ENCODE peak calls at places on chromosomes 3 and 15, in ten cellular contexts. L is WERI-Rb-1, W is GM06990, A is GM13976, D is foreskin keratinocyte, G is AG09309, M is right lobe of liver, V is left lung, P is coronary artery, Q is mucosa of descending colon. Y is an unnamed sample.

GRCh38 chr15:77857419-77857818 is 220.1 kb downstream of the TBC1D2B start:
- DNase-seq in A (no peak), L (no peak), Q (no peak), G (no peak), D (no peak), W (no peak), V (peak), P (no peak), M (no peak), Y (no peak)

GRCh38 chr3:120349819-120350125 is 618 bp upstream of the LRRC58 start:
- DNase-seq in G (no peak), A (no peak), L (no peak), P (no peak), Q (no peak), D (no peak), W (no peak), M (no peak), V (no peak), Y (no peak)

GRCh38 chr3:122681294-122682015 is 816 bp downstream of the PARP14 start:
- DNase-seq in L (no peak), P (no peak), D (no peak), Q (peak), A (peak), W (peak), G (no peak), M (no peak), V (no peak), Y (no peak)

GRCh38 chr3:190701096-190701532 is 161.4 kb downstream of the GMNC start:
- DNase-seq in M (peak), A (no peak), L (peak), Q (peak), V (no peak), P (no peak), D (peak), G (no peak), W (no peak), Y (peak)

GRCh38 chr3:120469440-120470415 is 18.9 kb upstream of the FSTL1 start:
- DNase-seq in Q (no peak), L (no peak), P (no peak), G (no peak), A (no peak), W (no peak), D (peak), M (no peak), V (no peak), Y (no peak)

GRCh38 chr15:45268135-45268534 is 16.1 kb downstream of the SLC28A2 start:
- DNase-seq in L (peak), V (no peak), M (peak), D (peak), W (no peak), P (no peak), Q (peak), A (no peak), G (no peak), Y (no peak)

GRCh38 chr3:80232760-80233159 is 465.0 kb upstream of the ROBO1 start:
- DNase-seq in V (no peak), A (no peak), L (no peak), D (peak), G (no peak), P (no peak), Q (no peak), W (no peak), M (no peak), Y (no peak)

GRCh38 chr3:4478226-4478625 is 11.2 kb upstream of the SUMF1 start:
- DNase-seq in Q (no peak), V (no peak), D (no peak), G (no peak), P (no peak), A (no peak), M (no peak), W (no peak), L (no peak), Y (no peak)

GRCh38 chr15:69906256-69907185 is 191.2 kb downstream of the TLE3 start:
- DNase-seq in Q (no peak), W (no peak), L (no peak), V (no peak), G (no peak), P (no peak), M (no peak), A (no peak), D (no peak), Y (no peak)

GRCh38 chr3:193702967-193703366 is 110.0 kb downstream of the OPA1 start:
- DNase-seq in P (no peak), M (no peak), L (no peak), V (no peak), G (peak), A (no peak), D (no peak), W (no peak), Q (no peak), Y (no peak)

GRCh38 chr3:141710888-141711616 is 27.0 kb upstream of the RNF7 start:
- DNase-seq in L (no peak), M (no peak), Q (no peak), A (no peak), V (no peak), P (no peak), G (peak), D (peak), W (no peak), Y (no peak)

GRCh38 chr3:5270656-5271055 is 83.1 kb downstream of the EDEM1 start:
- DNase-seq in V (no peak), M (no peak), W (no peak), A (no peak), P (no peak), G (no peak), Q (no peak), D (no peak), L (no peak), Y (no peak)

GRCh38 chr3:11521167-11521566 is 122.5 kb downstream of the VGLL4 start:
- DNase-seq in W (no peak), G (no peak), Q (no peak), L (no peak), D (no peak), V (no peak), P (no peak), M (no peak), A (no peak), Y (no peak)

GRCh38 chr3:154795582-154795981 is 284.5 kb upstream of the MME start:
- DNase-seq in G (peak), W (no peak), A (no peak), D (peak), Q (no peak), L (no peak), V (no peak), P (no peak), M (no peak), Y (no peak)

GRCh38 chr3:156604642-156605144 is 49.8 kb upstream of the SSR3 start:
- DNase-seq in Q (no peak), W (no peak), M (no peak), G (no peak), A (no peak), D (no peak), V (no peak), P (no peak), L (no peak), Y (no peak)

GRCh38 chr3:43013743-43014155 is 34.6 kb downstream of the GASK1A start:
- DNase-seq in G (no peak), P (no peak), M (no peak), V (no peak), L (no peak), D (no peak), Q (no peak), W (no peak), A (no peak), Y (no peak)

GRCh38 chr3:169241575-169241927 is 422.0 kb downstream of the MECOM start:
- DNase-seq in P (no peak), W (no peak), M (no peak), G (no peak), A (no peak), Q (no peak), V (no peak), L (no peak), D (peak), Y (no peak)

GRCh38 chr15:54810496-54810895 is 386.2 kb downstream of the RSL24D1 start:
- DNase-seq in W (no peak), L (no peak), A (no peak), P (no peak), Q (no peak), G (no peak), V (no peak), M (no peak), D (no peak), Y (no peak)

GRCh38 chr3:132135628-132136333 is 101.0 kb upstream of the CPNE4 start:
- DNase-seq in M (no peak), A (no peak), D (peak), Q (no peak), G (peak), P (no peak), W (no peak), V (no peak), L (no peak), Y (no peak)

GRCh38 chr3:27939510-27939909 is 217.4 kb upstream of the EOMES start:
- DNase-seq in A (no peak), V (no peak), W (no peak), Q (no peak), L (no peak), P (no peak), D (peak), G (no peak), M (no peak), Y (no peak)

GRCh38 chr3:27945229-27945628 is 223.1 kb upstream of the EOMES start:
- DNase-seq in P (no peak), Q (no peak), D (no peak), A (no peak), V (no peak), L (no peak), W (no peak), M (no peak), G (no peak), Y (no peak)

GRCh38 chr3:27939940-27940339 is 217.8 kb upstream of the EOMES start:
- DNase-seq in G (no peak), M (no peak), A (no peak), W (no peak), L (no peak), P (no peak), V (no peak), Q (no peak), D (peak), Y (no peak)

DNA sequence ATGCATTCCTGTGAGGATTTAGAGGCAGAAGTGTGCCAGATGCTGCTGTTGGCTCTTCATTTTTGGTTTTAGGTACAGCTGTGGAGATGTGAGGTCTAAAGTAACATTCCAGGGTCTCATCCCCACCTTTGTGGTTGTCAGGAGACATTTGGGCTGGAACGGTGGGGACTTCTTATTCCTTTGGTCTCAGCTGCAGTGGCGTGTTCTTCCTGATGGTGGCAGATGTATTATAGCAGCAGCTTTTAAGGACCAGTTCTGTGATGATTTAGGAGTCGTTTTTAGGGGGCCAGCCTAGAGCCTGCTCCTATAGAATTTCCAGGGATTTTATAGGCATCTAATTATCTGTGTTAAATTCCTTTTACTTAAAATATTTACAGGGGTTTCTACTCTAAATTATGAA is 221.0 kb upstream of the EOMES start:
- DNase-seq in Q (no peak), V (no peak), W (no peak), D (no peak), L (peak), M (no peak), A (no peak), P (no peak), G (no peak), Y (no peak)
- TF ChIP-seq CTCF in Q (no peak), V (peak), W (peak), D (peak), L (peak), M (peak), A (no peak), P (no peak), G (peak), Y (no peak)

DNA sequence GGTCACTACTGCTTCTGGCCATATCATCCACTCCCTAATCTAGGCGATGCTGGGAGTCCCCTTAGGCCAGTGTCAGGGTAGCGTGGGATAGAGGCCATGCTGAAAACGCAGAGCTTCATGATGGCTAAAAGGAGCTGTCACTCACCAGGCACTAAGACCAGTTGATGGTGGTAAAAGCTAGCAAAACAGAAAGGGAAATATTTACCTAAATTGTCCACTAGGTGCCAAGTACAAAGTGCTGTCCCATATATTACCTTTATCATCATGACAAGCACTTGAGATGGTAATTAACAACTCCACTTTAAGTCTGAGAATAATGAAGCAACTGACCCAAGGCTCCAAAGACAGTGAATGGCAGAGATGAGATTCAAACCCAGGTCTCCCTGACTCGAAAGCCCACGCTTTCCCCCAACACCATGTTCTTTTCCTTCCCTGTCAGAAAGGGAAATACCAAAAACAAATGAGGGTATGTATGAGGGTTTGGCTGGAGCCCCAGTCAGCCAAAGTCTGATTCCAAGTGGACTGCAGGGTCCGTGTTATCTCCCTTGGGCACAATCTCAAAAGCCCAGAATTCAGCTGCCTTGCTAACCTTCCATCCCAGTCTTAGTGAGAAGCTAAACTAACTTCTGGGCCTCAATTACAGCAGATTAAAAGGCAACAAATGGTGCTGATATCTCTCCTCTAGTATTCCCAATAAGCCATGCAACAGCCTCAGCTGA is 84.7 kb downstream of the RBPMS2 start:
- DNase-seq in Q (no peak), P (no peak), V (no peak), L (no peak), W (no peak), A (no peak), D (no peak), M (no peak), G (no peak), Y (no peak)
- TF ChIP-seq CTCF in Q (no peak), P (no peak), V (no peak), L (no peak), W (no peak), A (no peak), D (peak), M (peak), G (no peak), Y (no peak)

DNA sequence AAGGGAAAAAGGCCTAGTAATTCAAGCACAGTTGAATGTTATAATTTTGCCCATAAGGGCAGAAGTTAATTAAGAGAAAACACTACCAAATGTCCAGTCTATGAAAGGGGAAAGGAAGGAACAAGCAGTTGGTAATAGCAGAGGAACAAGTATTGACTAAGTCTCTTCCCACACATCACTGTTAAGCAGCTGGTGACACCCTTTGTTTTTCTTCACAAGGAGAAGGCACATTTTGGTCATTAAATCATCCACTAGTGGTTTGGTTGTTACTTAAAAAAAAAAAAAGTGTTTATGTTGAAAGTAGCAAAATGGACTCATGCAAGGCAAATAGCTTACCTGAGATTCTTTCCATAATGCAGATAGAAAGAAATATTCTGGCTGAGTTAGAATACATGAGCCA is 321.4 kb upstream of the NECTIN3 start:
- DNase-seq in Q (no peak), A (no peak), P (no peak), V (no peak), M (no peak), G (no peak), W (no peak), L (no peak), D (no peak), Y (no peak)
- TF ChIP-seq CTCF in Q (no peak), A (no peak), P (no peak), V (no peak), M (no peak), G (no peak), W (no peak), L (no peak), D (no peak), Y (no peak)

GRCh38 chr3:16059700-16060357 is 114.7 kb upstream of the GALNT15 start:
- DNase-seq in D (no peak), L (no peak), W (no peak), P (no peak), Q (no peak), A (no peak), V (no peak), G (no peak), M (no peak), Y (no peak)

GRCh38 chr3:16060358-16060852 is 114.1 kb upstream of the GALNT15 start:
- DNase-seq in M (peak), P (peak), G (peak), A (no peak), Q (no peak), V (no peak), L (no peak), W (no peak), D (peak), Y (no peak)

GRCh38 chr3:16059081-16059537 is 115.4 kb upstream of the GALNT15 start:
- DNase-seq in W (no peak), Q (no peak), M (no peak), L (no peak), V (no peak), D (no peak), A (no peak), G (no peak), P (no peak), Y (no peak)

GRCh38 chr3:16061491-16061890 is 113.0 kb upstream of the GALNT15 start:
- DNase-seq in L (no peak), M (no peak), W (no peak), A (no peak), V (no peak), D (no peak), Q (no peak), G (no peak), P (no peak), Y (no peak)

DNA sequence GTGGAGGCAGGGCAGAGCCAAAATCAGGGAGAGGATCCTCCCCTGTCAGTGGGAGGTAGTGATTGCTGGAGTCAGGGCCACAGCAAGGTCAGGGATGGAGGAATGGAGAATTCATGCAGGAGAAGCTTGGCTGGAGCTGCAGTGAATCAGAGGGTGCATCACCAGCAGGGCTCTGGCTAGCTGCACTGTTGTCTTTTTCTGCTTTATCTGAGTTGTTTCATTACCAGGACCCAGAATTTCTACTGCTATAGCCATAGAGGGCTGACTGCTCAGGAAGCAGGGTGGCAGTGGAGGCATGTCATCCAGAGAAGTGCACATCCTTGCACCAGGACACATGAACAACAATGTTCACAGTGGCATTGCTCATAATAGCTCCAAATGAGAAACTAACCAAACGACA is 113.5 kb upstream of the GALNT15 start:
- DNase-seq in L (no peak), W (no peak), P (no peak), A (no peak), Q (no peak), G (peak), D (peak), M (peak), V (no peak), Y (no peak)
- TF ChIP-seq CTCF in L (no peak), W (no peak), P (no peak), A (no peak), Q (no peak), G (no peak), D (no peak), M (no peak), V (no peak), Y (no peak)

GRCh38 chr3:195872097-195872496 is 36.3 kb downstream of the TNK2 start:
- DNase-seq in D (no peak), Q (no peak), P (no peak), L (no peak), G (no peak), M (no peak), V (no peak), A (no peak), W (no peak), Y (no peak)

GRCh38 chr3:195873281-195873887 is 35.0 kb downstream of the TNK2 start:
- DNase-seq in A (no peak), V (peak), M (no peak), G (no peak), P (no peak), D (no peak), Q (no peak), L (no peak), W (no peak), Y (no peak)

GRCh38 chr3:195872800-195873199 is 35.6 kb downstream of the TNK2 start:
- DNase-seq in G (no peak), M (no peak), P (no peak), D (no peak), V (peak), W (no peak), Q (no peak), A (no peak), L (no peak), Y (no peak)

GRCh38 chr3:195875482-195876236 is 32.7 kb downstream of the TNK2 start:
- DNase-seq in P (no peak), G (no peak), W (no peak), Q (no peak), D (no peak), A (no peak), V (no peak), M (no peak), L (no peak), Y (no peak)

DNA sequence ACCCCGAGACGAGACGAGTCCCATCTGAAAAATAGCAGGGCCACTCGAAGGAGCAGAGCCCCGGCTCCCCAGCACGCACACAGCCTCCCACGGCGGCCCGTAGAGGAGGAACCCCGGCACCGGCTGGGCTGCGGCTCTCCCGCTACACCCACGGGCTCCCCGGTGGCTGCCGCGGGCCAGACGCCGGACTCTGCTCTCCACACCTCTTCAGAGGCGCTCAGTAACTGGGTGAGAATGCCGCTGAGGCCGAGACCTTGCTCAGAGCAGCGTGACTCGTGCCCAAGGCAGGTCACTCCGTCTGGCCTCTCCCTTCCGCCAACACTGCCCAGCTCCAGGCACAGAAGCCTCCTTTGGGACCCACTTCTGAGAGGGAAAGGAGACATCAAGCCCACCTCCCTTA is 34.4 kb downstream of the TNK2 start:
- DNase-seq in D (no peak), Q (no peak), V (peak), G (no peak), P (no peak), M (no peak), A (no peak), L (no peak), W (no peak), Y (no peak)
- TF ChIP-seq CTCF in D (no peak), Q (no peak), V (no peak), G (no peak), P (no peak), M (no peak), A (no peak), L (no peak), W (no peak), Y (no peak)

GRCh38 chr3:174685796-174686195 is 173.3 kb upstream of the NAALADL2 start:
- DNase-seq in L (no peak), P (no peak), V (no peak), Q (no peak), M (no peak), D (no peak), A (no peak), W (no peak), G (no peak), Y (no peak)

GRCh38 chr3:174681784-174682183 is 177.3 kb upstream of the NAALADL2 start:
- DNase-seq in L (no peak), M (no peak), Q (no peak), V (no peak), G (no peak), W (no peak), A (no peak), P (no peak), D (no peak), Y (no peak)
- TF ChIP-seq CTCF in L (no peak), M (no peak), Q (no peak), V (no peak), G (no peak), W (no peak), A (no peak), P (no peak), D (no peak), Y (no peak)

Y was measured in GM10248.